ENCODE peak calls at places on chromosomes 7 and 10, in five cellular contexts. Z is PC-9, F is transverse colon, U is GM23248, T is tibial nerve. B is an unnamed sample. For H3K4me1 and H3K27me3, the result is how much of the 10 kb centered on the place peaks cover.

GRCh38 chr10:71712572-71713134 is 6.9 kb downstream of the C10orf105 start:
- DNase-seq in Z (no peak), F (no peak), U (no peak), T (no peak), B (no peak)

GRCh38 chr10:132518572-132519381 is 18.8 kb upstream of the INPP5A start:
- DNase-seq in Z (peak), F (peak), U (no peak), T (peak), B (peak)

GRCh38 chr10:60414877-60415585 is 25.4 kb upstream of the ANK3 start:
- DNase-seq in Z (peak), F (no peak), U (peak), T (no peak), B (no peak)

GRCh38 chr10:24552346-24553016 is 171.2 kb downstream of the ARHGAP21 start:
- DNase-seq in Z (no peak), F (peak), U (peak), T (no peak), B (peak)

GRCh38 chr10:71265618-71266146 is 53.3 kb downstream of the UNC5B start:
- DNase-seq in Z (no peak), F (no peak), U (no peak), T (no peak), B (no peak)

GRCh38 chr7:41648506-41648905 is 54.4 kb downstream of the INHBA start:
- DNase-seq in Z (no peak), F (no peak), U (no peak), T (no peak), B (no peak)

GRCh38 chr7:98911936-98912335 is 33.6 kb downstream of the TRRAP start:
- DNase-seq in Z (no peak), F (no peak), U (no peak), T (no peak), B (no peak)

GRCh38 chr7:31054608-31055273 is 2.6 kb downstream of the ADCYAP1R1 start:
- DNase-seq in Z (no peak), F (no peak), U (no peak), T (no peak), B (no peak)

GRCh38 chr10:84214612-84215235 is 10.6 kb downstream of the LRIT2 start:
- DNase-seq in Z (no peak), F (peak), U (peak), T (no peak), B (no peak)

GRCh38 chr7:29349362-29349761 is 154.8 kb downstream of the CHN2 start:
- DNase-seq in Z (no peak), F (no peak), U (no peak), T (no peak), B (no peak)

GRCh38 chr10:118983263-118983662 is 46.3 kb upstream of the NANOS1 start:
- DNase-seq in Z (no peak), F (no peak), U (no peak), T (no peak), B (no peak)

GRCh38 chr10:97532935-97533671 is 34.4 kb downstream of the UBTD1 start:
- DNase-seq in Z (no peak), F (no peak), U (peak), T (no peak), B (no peak)

GRCh38 chr10:51231754-51232153 is 157.5 kb downstream of the PRKG1 start:
- DNase-seq in Z (no peak), F (no peak), U (peak), T (no peak), B (no peak)

GRCh38 chr7:121544726-121545125 is 148.6 kb upstream of the FAM3C start:
- DNase-seq in Z (peak), F (no peak), U (peak), T (no peak), B (no peak)

GRCh38 chr10:129532838-129533237 is 65.8 kb downstream of the MGMT start:
- DNase-seq in Z (no peak), F (no peak), U (no peak), T (no peak), B (no peak)

GRCh38 chr7:66283003-66283920 is 78.1 kb downstream of the TPST1 start:
- DNase-seq in Z (no peak), F (no peak), U (peak), T (no peak), B (no peak)

GRCh38 chr10:69446650-69447151 is 4.6 kb upstream of the TSPAN15 start:
- DNase-seq in Z (peak), F (no peak), U (peak), T (no peak), B (no peak)

GRCh38 chr10:48658243-48658888 is 26.3 kb upstream of the WDFY4 start:
- DNase-seq in Z (peak), F (peak), U (peak), T (peak), B (peak)
- H3K4me1 ChIP-seq in Z (under half), F (under half), U (under half), T (under half), B (under half)

DNA sequence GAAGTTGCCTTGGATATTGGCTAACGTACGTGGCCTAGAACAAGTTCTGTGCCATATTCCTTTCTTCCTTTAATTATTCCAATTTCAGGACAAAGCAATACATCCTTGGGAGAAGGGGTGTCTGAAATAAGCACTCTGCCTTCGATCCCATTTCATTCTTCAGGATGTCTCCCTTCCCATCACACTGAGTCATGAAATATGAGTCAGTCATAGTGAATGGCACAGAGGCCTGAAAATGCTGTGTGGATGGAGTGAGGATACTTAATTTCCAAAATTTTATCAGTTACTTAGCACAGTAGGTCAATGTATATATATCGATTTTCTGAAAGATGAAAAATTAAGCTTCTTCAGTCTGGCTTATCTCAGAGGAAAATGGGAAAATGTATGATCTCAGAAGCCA is 19.5 kb downstream of the EVX1 start:
- DNase-seq in Z (no peak), F (no peak), U (peak), T (no peak), B (no peak)
- H3K27me3 ChIP-seq in Z (under half), F (under half), U (under half), T (under half), B (under half)

DNA sequence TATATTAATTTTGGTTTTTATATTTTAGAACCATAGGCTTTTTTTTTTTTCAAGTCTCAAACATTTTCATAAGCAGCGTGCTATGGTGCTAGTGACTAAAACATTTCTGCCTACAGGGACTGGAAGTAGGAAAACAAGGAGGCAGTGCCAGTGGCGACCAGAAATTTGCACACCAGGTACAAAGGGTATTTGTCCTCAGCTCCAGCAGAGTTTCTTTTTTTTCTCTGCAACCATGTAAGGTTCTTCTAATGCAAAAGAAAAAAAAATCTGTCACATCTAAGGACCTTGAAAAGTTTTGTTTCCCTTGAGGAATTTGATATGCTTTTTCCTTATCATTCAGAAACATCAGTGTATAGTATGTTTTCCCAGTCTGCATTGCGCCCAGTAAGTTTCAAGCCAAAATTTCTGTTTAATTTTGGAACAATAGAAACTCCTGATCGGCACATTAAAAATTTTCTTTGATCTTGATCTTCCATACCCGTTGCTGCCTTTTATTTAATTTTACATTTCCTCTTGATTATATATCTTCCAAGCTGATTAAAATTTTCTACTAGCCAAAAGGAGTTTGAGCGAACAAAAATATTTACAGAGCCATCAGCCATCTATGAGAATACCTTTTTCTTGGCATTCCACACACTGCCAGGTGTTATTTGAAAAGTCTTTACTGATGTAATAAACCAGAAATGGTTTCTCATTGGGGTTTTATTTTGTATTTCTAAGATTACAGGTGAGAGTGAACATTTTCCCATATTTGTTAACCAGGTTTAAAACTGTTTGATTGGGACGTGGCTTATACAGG is 956 bp upstream of the KLHDC10 start:
- DNase-seq in Z (no peak), F (no peak), U (no peak), T (no peak), B (no peak)
- H3K4me3 ChIP-seq in Z (peak), F (no peak), U (peak), T (peak), B (peak)

DNA sequence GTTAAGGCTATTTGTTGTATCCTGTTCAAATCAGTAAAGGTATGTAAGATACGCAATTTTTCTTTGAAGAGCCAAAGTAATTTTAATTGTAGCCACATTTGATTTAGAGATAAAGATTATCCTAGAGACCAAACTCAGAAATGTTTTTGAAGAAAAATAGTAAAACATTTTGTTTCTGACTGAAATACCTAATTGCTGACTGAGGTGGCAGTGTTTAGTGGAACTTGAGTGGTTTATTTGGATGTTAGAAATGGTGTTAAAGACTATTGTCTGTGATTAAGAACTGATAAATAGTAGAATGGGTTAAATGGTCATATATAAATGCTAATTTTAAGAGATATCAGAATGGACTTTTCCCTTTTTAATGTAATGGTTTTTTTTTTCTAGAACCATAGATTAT is 15.3 kb downstream of the EDRF1 start:
- DNase-seq in Z (no peak), F (no peak), U (peak), T (no peak), B (no peak)
- H3K4me1 ChIP-seq in Z (under half), F (under half), U (under half), T (under half), B (under half)

DNA sequence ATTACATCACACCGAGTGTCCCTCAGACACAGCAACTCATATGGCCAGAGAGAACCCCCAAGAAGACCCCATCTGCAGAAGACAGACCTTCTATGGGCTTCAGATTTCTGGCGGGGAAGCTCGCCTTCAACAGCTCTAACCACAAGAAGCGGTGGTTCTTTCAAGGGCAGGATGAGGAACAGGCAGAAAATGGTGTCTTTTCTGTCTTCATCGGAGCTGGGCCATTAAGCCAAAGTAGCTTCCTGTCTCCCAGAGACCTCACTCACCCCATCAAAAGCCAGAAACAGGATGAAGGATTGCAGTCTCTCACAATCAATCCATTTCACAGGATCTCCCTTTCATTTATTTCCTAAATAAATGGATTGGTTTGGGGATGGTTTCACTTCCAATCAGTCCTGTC is 149.1 kb downstream of the HERPUD2 start:
- DNase-seq in Z (no peak), F (no peak), U (no peak), T (no peak), B (no peak)
- H3K27me3 ChIP-seq in Z (under half), F (under half), U (under half), T (under half), B (under half)

GRCh38 chr7:44128721-44129582 is 5.6 kb upstream of the POLD2 start:
- DNase-seq in Z (no peak), F (no peak), U (no peak), T (no peak), B (peak)
- H3K4me3 ChIP-seq in Z (no peak), F (no peak), U (no peak), T (no peak), B (no peak)

GRCh38 chr7:116776610-116777289 is 85.6 kb upstream of the CAPZA2 start:
- DNase-seq in Z (peak), F (no peak), U (peak), T (no peak), B (no peak)
- H3K4me1 ChIP-seq in Z (half or more), F (under half), U (half or more), T (under half), B (half or more)

DNA sequence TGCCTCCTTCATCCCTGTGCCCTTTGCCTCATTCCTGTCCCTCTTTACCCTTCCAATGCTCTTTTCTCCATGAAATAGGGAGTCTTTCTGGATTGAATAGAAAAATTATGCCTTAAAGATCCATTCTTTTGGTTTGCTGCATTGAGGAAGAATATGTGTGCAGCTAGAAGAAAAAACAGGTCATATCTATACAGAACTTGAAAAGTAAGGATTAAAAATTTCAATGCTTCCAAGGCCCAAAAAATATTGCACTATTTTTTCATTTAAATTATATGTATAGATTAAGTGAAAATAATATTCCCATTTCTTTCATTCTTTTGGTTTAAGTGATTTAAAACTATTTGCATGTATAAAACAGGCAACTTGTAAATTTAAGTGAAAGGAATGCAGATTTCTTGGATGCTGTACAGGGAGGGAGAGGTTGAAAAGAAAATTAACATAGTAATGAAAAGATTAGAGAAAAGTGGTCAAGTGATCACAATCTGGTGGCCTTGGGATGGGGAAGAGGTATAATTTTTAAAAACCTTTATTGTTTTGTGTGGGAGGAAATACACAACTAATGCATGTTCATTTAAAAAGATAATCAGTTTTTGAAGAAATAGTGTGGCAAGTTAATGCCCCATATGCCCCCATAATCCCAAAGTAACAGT is 18.5 kb upstream of the EVX1 start:
- DNase-seq in Z (no peak), F (no peak), U (no peak), T (no peak), B (no peak)
- H3K27me3 ChIP-seq in Z (under half), F (half or more), U (under half), T (half or more), B (half or more)

GRCh38 chr7:44622342-44623151 is 16.1 kb downstream of the OGDH start:
- DNase-seq in Z (no peak), F (no peak), U (peak), T (no peak), B (no peak)
- H3K4me3 ChIP-seq in Z (no peak), F (no peak), U (no peak), T (no peak), B (peak)

B was measured in psoas muscle.